ENCODE peak calls at places on chromosomes 1 and 21, in nine cellular contexts. G, C, Z, O, D, S, L, T and J are unnamed samples.

GRCh38 chr1:41369531-41369930 is 8.3 kb downstream of the FOXO6 start:
- DNase-seq in G (no peak), C (no peak), Z (no peak), O (no peak), D (no peak), S (no peak), L (no peak), T (no peak), J (no peak)

GRCh38 chr1:150621497-150622113 is 7.8 kb downstream of the ENSA start:
- DNase-seq in G (peak), C (peak), Z (peak), O (peak), D (peak), S (no peak), L (peak), T (no peak), J (no peak)

GRCh38 chr1:100629391-100629790 is 90.2 kb upstream of the VCAM1 start:
- DNase-seq in G (no peak), C (no peak), Z (no peak), O (no peak), D (no peak), S (no peak), L (no peak), T (no peak), J (no peak)

GRCh38 chr1:1239624-1240347 is 6.7 kb downstream of the C1QTNF12 start:
- DNase-seq in G (no peak), C (no peak), Z (no peak), O (no peak), D (no peak), S (no peak), L (no peak), T (no peak), J (no peak)

GRCh38 chr1:117572546-117572945 is 33.3 kb upstream of the TENT5C start:
- DNase-seq in G (no peak), C (no peak), Z (peak), O (no peak), D (no peak), S (no peak), L (peak), T (no peak), J (no peak)

GRCh38 chr1:99621340-99621901 is 24.5 kb upstream of the PALMD start:
- DNase-seq in G (no peak), C (no peak), Z (no peak), O (no peak), D (no peak), S (no peak), L (no peak), T (peak), J (no peak)

GRCh38 chr1:25560788-25561187 is 17.4 kb downstream of the LDLRAP1 start:
- DNase-seq in G (no peak), C (no peak), Z (no peak), O (no peak), D (no peak), S (no peak), L (no peak), T (no peak), J (no peak)

GRCh38 chr1:111886741-111887140 is 102.7 kb downstream of the KCND3 start:
- DNase-seq in G (no peak), C (no peak), Z (no peak), O (no peak), D (peak), S (no peak), L (no peak), T (no peak), J (no peak)

GRCh38 chr21:45262616-45263015 is 25.1 kb downstream of the POFUT2 start:
- DNase-seq in G (no peak), C (peak), Z (peak), O (no peak), D (no peak), S (no peak), L (no peak), T (no peak), J (no peak)

GRCh38 chr1:2316451-2316940 is 74.9 kb downstream of the MORN1 start:
- DNase-seq in G (peak), C (no peak), Z (no peak), O (no peak), D (no peak), S (no peak), L (no peak), T (no peak), J (no peak)

GRCh38 chr1:173416034-173416433 is 61.1 kb upstream of the PRDX6 start:
- DNase-seq in G (no peak), C (no peak), Z (no peak), O (no peak), D (no peak), S (no peak), L (no peak), T (no peak), J (no peak)
- H3K4me3 ChIP-seq in G (no peak), C (no peak), Z (no peak), O (no peak), D (no peak), S (no peak), L (no peak), T (no peak), J (no peak)

GRCh38 chr1:243489164-243489527 is 233.3 kb downstream of the SDCCAG8 start:
- DNase-seq in G (no peak), C (no peak), Z (no peak), O (no peak), D (no peak), S (no peak), L (no peak), T (no peak), J (no peak)

GRCh38 chr1:243489681-243490080 is 233.8 kb downstream of the SDCCAG8 start:
- DNase-seq in G (no peak), C (no peak), Z (no peak), O (no peak), D (peak), S (no peak), L (no peak), T (no peak), J (no peak)

GRCh38 chr1:243487036-243487648 is 231.3 kb downstream of the SDCCAG8 start:
- DNase-seq in G (no peak), C (no peak), Z (no peak), O (no peak), D (no peak), S (no peak), L (no peak), T (no peak), J (no peak)

GRCh38 chr1:243487649-243488227 is 231.9 kb downstream of the SDCCAG8 start:
- DNase-seq in G (peak), C (no peak), Z (no peak), O (no peak), D (peak), S (no peak), L (no peak), T (no peak), J (no peak)

DNA sequence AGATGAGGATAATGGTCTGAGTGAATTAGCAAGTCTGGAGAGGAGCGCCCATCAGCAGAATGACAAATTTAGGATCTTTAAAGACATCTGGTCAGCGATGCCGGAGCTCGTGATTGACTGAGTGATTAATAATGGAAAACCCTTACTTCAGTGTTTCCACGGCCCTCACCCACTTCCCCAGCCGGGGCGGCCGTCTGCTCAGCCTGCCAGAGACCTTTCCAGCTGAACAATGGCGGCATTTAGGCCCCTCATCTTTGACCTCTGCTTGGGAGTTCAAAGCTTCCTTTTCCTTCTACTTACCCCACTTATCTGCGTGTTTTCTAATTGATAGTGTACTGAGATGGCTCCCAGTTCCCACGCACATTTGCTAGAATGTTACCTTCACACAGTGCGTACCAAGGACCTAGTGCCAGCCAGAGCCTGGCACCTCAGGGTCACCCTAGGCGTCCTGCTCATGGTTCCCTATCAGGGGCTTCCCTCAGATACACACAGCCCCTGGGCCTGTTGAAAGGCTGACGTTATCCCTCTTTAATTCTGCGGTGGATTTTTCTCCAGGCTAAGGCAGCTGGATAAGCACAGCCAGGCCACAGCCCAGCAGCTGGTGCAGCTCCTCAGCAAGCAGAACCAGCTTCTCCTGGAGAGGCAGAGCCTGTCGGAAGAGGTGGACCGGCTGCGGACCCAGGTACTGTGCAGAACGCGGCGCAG is 232.8 kb downstream of the SDCCAG8 start:
- DNase-seq in G (no peak), C (no peak), Z (no peak), O (no peak), D (no peak), S (no peak), L (no peak), T (no peak), J (no peak)
- H3K4me3 ChIP-seq in G (no peak), C (no peak), Z (peak), O (no peak), D (no peak), S (no peak), L (no peak), T (no peak), J (no peak)

DNA sequence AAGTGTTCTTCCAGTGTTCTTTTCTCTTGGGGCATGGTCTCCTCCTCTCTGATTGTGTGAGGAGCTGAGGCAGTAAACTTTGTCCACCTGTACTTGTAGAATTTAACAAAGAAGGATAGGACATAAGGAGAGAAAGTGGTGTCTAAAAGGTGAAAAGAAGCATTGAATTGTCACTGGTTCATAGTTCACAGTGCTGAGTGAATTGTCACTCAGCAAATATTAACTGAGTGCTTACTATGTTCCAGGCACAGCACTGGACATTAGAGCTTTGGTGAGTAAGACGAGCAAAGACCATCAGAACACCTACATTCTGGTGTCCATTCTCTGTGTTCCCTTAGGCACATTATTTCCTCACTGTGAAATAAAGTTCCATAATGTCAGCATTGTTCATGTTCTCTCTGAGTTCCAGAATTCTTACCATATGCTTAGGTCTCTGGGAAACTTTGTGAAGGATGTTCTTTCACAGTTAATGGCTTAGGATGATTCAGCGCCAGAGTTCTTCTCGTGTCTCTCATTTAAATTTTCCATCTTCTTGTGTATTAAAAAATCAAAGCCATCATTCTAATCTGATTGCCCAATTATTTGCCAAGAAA is 156.8 kb upstream of the HOOK1 start:
- DNase-seq in G (no peak), C (no peak), Z (no peak), O (no peak), D (no peak), S (no peak), L (no peak), T (no peak), J (no peak)
- H3K4me3 ChIP-seq in G (no peak), C (no peak), Z (no peak), O (no peak), D (no peak), S (no peak), L (no peak), T (no peak), J (no peak)

DNA sequence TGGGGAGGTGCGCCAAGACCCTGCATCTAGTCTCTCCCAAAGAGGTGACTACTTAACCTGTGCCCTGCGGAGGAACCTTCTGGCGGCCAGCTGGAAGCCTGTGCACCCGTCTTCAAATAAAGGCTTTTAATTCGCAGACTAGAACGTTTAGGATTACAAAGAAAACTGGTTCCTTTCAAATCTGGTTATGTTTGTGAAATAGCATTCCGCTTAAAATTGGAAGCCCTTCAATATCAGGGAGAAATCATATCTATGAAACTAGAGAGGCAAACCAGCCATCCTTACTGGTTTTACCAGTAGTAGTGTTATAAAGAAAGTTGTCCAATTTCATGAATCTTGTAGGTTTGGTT is 250.8 kb downstream of the FAM72C start:
- DNase-seq in G (no peak), C (no peak), Z (no peak), O (no peak), D (no peak), S (no peak), L (no peak), T (no peak), J (no peak)
- H3K4me3 ChIP-seq in G (no peak), C (no peak), Z (no peak), O (no peak), D (peak), S (no peak), L (no peak), T (no peak), J (no peak)

GRCh38 chr1:39268906-39269305 is 64.4 kb downstream of the MACF1 start:
- DNase-seq in G (no peak), C (no peak), Z (no peak), O (peak), D (peak), S (no peak), L (no peak), T (no peak), J (no peak)
- H3K4me3 ChIP-seq in G (no peak), C (peak), Z (peak), O (no peak), D (peak), S (peak), L (peak), T (no peak), J (peak)

GRCh38 chr1:12150456-12151200 is 16.2 kb upstream of the TNFRSF1B start:
- DNase-seq in G (peak), C (no peak), Z (no peak), O (no peak), D (no peak), S (no peak), L (no peak), T (no peak), J (no peak)
- H3K4me3 ChIP-seq in G (no peak), C (no peak), Z (no peak), O (no peak), D (no peak), S (no peak), L (no peak), T (no peak), J (no peak)